ENCODE peak calls at places on chromosomes 2 and 18, in four cellular contexts. One of them, this sample, is unnamed.

GRCh38 chr18:34493566-34494358 is 216.3 kb upstream of the DTNA start:
- DNase-seq in heart left ventricle: peak
- DNase-seq in prostate gland: no peak
- DNase-seq in heart right ventricle: peak
- DNase-seq in this sample: peak

GRCh38 chr2:172329404-172330059 is 97.9 kb upstream of the ITGA6 start:
- DNase-seq in prostate gland: no peak
- DNase-seq in heart left ventricle: peak
- DNase-seq in heart right ventricle: peak
- DNase-seq in this sample: peak

GRCh38 chr2:88831792-88832248 is 140.3 kb downstream of the RPIA start:
- DNase-seq in heart right ventricle: peak
- DNase-seq in heart left ventricle: no peak
- DNase-seq in prostate gland: no peak
- DNase-seq in this sample: peak

GRCh38 chr2:175600024-175600831 is 401.8 kb downstream of the LNPK start:
- DNase-seq in prostate gland: no peak
- DNase-seq in heart left ventricle: peak
- DNase-seq in heart right ventricle: no peak
- DNase-seq in this sample: peak

GRCh38 chr18:46754188-46754587 is 2.7 kb downstream of the ST8SIA5 start:
- DNase-seq in prostate gland: no peak
- DNase-seq in heart right ventricle: no peak
- DNase-seq in heart left ventricle: no peak
- DNase-seq in this sample: no peak

GRCh38 chr2:152566034-152566727 is 151.1 kb downstream of the PRPF40A start:
- DNase-seq in heart left ventricle: no peak
- DNase-seq in prostate gland: no peak
- DNase-seq in heart right ventricle: no peak
- DNase-seq in this sample: no peak

GRCh38 chr2:31267437-31268120 is 33.6 kb downstream of the EHD3 start:
- DNase-seq in heart right ventricle: no peak
- DNase-seq in heart left ventricle: no peak
- DNase-seq in prostate gland: no peak
- DNase-seq in this sample: no peak

GRCh38 chr2:26769501-26769850 is 5.4 kb downstream of the SLC35F6 start:
- DNase-seq in heart right ventricle: no peak
- DNase-seq in heart left ventricle: no peak
- DNase-seq in prostate gland: peak
- DNase-seq in this sample: no peak

GRCh38 chr2:74849228-74849892 is 15.4 kb downstream of the HK2 start:
- DNase-seq in prostate gland: peak
- DNase-seq in heart left ventricle: peak
- DNase-seq in heart right ventricle: peak
- DNase-seq in this sample: peak

GRCh38 chr2:74846481-74846880 is 12.6 kb downstream of the HK2 start:
- DNase-seq in heart left ventricle: no peak
- DNase-seq in heart right ventricle: no peak
- DNase-seq in prostate gland: no peak
- DNase-seq in this sample: no peak

GRCh38 chr2:74854401-74854800 is 20.5 kb downstream of the HK2 start:
- DNase-seq in heart right ventricle: no peak
- DNase-seq in heart left ventricle: no peak
- DNase-seq in prostate gland: no peak
- DNase-seq in this sample: no peak

GRCh38 chr2:74847075-74847858 is 13.3 kb downstream of the HK2 start:
- DNase-seq in prostate gland: no peak
- DNase-seq in heart right ventricle: no peak
- DNase-seq in heart left ventricle: no peak
- DNase-seq in this sample: no peak

DNA sequence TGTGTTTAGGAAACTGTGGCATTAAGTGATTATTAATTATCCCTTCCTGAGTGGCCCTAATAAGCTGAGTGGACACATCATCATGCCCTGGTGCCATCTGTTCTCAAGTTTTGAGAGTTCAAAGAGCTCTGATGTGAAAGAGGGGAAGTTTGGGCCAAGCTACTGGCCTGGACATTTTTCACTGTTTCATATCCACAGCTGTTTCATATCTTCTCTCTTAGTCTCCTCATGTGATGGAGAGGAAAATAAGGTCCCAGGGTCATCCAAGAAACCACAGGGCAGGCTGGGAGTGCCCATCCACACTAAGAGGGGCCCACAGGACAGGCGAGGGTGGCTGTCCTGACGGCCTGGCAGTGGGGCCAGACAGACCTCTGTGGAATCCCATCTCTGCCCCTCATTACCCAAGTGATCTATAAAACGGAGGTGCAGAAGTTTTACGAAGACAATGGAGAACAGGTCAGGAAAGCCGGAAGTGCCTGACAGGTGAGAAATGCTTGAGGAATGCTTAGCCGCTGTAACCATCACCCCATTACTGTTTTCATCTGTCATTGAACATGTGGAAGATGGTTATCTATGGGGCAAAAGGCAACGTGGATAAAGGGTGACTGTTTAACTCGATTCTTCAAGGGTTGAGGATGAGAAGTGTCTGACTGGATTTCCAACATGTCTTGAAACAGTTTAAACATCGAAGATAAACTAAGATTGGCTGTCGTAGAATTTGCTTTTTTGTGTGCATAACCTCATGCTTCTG is 17.1 kb downstream of the HK2 start:
- DNase-seq in prostate gland: no peak
- DNase-seq in heart left ventricle: no peak
- DNase-seq in heart right ventricle: no peak
- DNase-seq in this sample: no peak
- H3K27ac ChIP-seq in prostate gland: no peak
- H3K27ac ChIP-seq in heart left ventricle: no peak
- H3K27ac ChIP-seq in heart right ventricle: no peak
- H3K27ac ChIP-seq in this sample: no peak

GRCh38 chr2:85914525-85914881 is 25.7 kb upstream of the ST3GAL5 start:
- DNase-seq in prostate gland: no peak
- DNase-seq in heart left ventricle: no peak
- DNase-seq in heart right ventricle: no peak
- DNase-seq in this sample: no peak
- H3K27ac ChIP-seq in prostate gland: no peak
- H3K27ac ChIP-seq in heart left ventricle: no peak
- H3K27ac ChIP-seq in heart right ventricle: no peak
- H3K27ac ChIP-seq in this sample: no peak

DNA sequence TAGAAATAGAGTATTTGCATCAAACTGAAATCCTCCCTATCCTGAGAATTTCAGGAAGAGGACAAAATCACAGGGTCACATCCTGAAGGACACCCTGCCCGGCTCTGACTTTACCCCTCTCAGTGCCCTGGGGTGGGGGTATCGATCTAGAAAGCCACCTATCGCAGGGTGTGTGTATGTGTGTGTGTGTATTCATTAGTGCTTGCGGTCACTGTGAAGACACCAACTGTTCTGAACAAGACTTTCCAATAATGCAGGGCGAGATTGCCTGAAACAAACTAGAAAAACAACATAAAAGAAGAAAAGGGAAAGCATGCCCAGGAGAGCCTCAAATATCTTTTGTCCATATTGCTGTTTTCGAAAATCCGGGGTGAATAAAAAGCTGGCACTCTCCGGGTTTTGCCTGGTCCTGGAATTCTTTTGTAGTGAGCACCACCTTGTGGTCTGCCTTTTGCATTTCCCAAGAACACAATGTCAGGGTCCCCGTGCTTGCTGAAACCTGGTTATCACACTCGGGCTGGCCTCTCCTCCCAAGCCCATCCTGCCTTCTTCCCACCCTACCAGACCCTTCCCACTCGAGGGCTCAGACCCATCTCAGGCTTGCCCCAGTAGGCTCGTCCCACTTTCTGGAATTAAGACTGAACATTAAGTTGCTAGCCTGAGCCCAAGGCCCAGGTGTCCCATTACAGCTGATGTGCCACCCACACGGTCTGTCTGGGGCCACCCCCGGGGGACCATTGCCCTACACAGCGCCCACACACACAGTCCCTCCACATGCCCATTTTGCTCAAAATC is 25.0 kb upstream of the COPS8 start:
- DNase-seq in heart right ventricle: no peak
- DNase-seq in heart left ventricle: no peak
- DNase-seq in prostate gland: peak
- DNase-seq in this sample: peak
- H3K27ac ChIP-seq in heart right ventricle: no peak
- H3K27ac ChIP-seq in heart left ventricle: no peak
- H3K27ac ChIP-seq in prostate gland: no peak
- H3K27ac ChIP-seq in this sample: no peak

DNA sequence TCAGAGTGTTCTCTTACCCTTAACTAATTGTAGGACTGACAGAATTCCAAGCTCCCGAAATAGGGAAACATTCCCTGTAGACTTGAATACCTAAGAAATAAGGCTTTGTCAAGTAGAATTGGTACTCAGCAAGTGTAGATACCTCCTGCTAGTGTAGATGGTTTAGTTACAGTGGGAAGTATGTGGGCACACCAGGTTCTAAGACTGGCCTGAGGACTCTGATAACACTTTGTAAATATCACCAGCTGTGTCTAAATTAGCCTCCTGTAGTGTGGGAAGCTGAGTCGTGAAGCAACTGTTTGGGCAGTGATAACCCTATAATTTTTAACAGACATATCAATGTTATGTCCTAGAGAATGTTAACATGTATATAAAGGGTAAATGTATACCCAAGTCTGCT is 304.5 kb downstream of the SLC8A1 start:
- DNase-seq in prostate gland: no peak
- DNase-seq in heart right ventricle: no peak
- DNase-seq in heart left ventricle: no peak
- DNase-seq in this sample: no peak
- H3K27ac ChIP-seq in prostate gland: no peak
- H3K27ac ChIP-seq in heart right ventricle: no peak
- H3K27ac ChIP-seq in heart left ventricle: no peak
- H3K27ac ChIP-seq in this sample: no peak

GRCh38 chr2:232873909-232874641 is 4.0 kb downstream of the SNORC start:
- DNase-seq in prostate gland: no peak
- DNase-seq in heart right ventricle: no peak
- DNase-seq in heart left ventricle: no peak
- DNase-seq in this sample: no peak

GRCh38 chr2:232871835-232872736 is 2.0 kb downstream of the SNORC start:
- DNase-seq in prostate gland: no peak
- DNase-seq in heart left ventricle: no peak
- DNase-seq in heart right ventricle: no peak
- DNase-seq in this sample: no peak

GRCh38 chr2:232872826-232873225 is 2.8 kb downstream of the SNORC start:
- DNase-seq in heart right ventricle: no peak
- DNase-seq in prostate gland: no peak
- DNase-seq in heart left ventricle: no peak
- DNase-seq in this sample: no peak

GRCh38 chr2:232874677-232875223 is 4.7 kb downstream of the SNORC start:
- DNase-seq in heart right ventricle: no peak
- DNase-seq in prostate gland: no peak
- DNase-seq in heart left ventricle: no peak
- DNase-seq in this sample: no peak

DNA sequence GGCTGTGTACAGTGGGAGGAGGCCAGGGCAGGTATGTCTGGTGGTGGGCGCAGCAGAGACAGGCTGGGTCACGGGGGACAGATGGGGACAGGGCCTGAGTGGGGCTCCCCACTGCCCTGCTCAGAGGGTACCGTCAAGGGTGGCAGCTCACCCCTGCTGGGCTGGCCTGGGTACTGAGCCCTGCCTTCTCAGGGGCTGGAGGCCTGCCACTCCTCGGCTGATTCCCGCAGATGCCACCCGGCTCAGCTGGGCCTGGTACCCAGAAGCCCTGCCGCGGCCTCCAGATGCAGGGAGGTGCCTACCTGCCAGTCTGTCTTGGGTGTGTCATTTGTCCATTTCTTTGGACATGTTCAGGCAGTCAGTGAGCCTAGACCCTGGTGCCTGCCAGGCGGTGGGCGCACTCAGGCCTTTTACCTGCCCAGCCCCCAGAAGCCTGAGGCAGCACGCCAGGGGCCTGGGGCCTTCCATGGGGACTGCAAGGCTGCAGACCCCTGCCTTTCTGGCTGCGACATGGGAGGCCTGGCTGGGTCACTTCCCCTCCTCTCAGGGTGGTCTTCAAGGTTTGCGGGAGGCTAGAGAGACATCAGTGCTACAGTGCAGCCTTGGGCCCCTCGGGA is 3.3 kb downstream of the SNORC start:
- DNase-seq in heart right ventricle: no peak
- DNase-seq in heart left ventricle: no peak
- DNase-seq in prostate gland: no peak
- DNase-seq in this sample: no peak
- H3K27ac ChIP-seq in heart right ventricle: no peak
- H3K27ac ChIP-seq in heart left ventricle: no peak
- H3K27ac ChIP-seq in prostate gland: no peak
- H3K27ac ChIP-seq in this sample: no peak

GRCh38 chr2:207423886-207424285 is 105.9 kb upstream of the CREB1 start:
- DNase-seq in heart left ventricle: no peak
- DNase-seq in heart right ventricle: no peak
- DNase-seq in prostate gland: no peak
- DNase-seq in this sample: no peak
- H3K27ac ChIP-seq in heart left ventricle: no peak
- H3K27ac ChIP-seq in heart right ventricle: no peak
- H3K27ac ChIP-seq in prostate gland: no peak
- H3K27ac ChIP-seq in this sample: no peak

GRCh38 chr2:10776231-10776977 is 36.2 kb downstream of the PDIA6 start:
- DNase-seq in heart left ventricle: no peak
- DNase-seq in prostate gland: no peak
- DNase-seq in heart right ventricle: no peak
- DNase-seq in this sample: peak
- H3K27ac ChIP-seq in heart left ventricle: no peak
- H3K27ac ChIP-seq in prostate gland: no peak
- H3K27ac ChIP-seq in heart right ventricle: no peak
- H3K27ac ChIP-seq in this sample: no peak